ENCODE peak calls at places on chromosomes 16 and 17, in nine cellular contexts. H is activated T-cell treated with anti-CD3 and anti-CD28 coated beads, Interleukin-2, amount 50 U/mL, for 1 hour; N is esophagus squamous epithelium; G is ELR; O is RPMI8226; Y is stimulated activated CD4-positive, alpha-beta T cell treated with anti-CD3 and anti-CD28 coated beads, Interleukin-1b, Interleukin-23, amount 100 ng/mL, for 24 hours; J is activated CD4-positive, alpha-beta T cell treated with anti-CD3 and anti-CD28 coated beads, Interleukin-2, amount 50 U/mL, for 1 hour; Q is COR-L47; E is tibial artery. C is an unnamed sample.
A peak's percentile ranks its signal among the peaks of the same experiment; 100 is the strongest.

GRCh38 chr17:63698886-63699637 is 863 bp downstream of the LIMD2 start:
- DNase-seq in N (peak; percentile 68), O (peak; percentile 45), Q (no peak), Y (peak; percentile 63), J (peak; percentile 86), G (peak; percentile 42), H (peak; percentile 83), E (peak; percentile 76), C (no peak)

GRCh38 chr17:16407911-16408588 is 7.3 kb upstream of the TRPV2 start:
- DNase-seq in G (peak; percentile 43), O (peak; percentile 91), J (no peak), N (no peak), H (no peak), E (peak; percentile 81), Y (no peak), Q (peak; percentile 16), C (no peak)

GRCh38 chr16:1351582-1352362 is at the start of the genes GNPTG and TSR3:
- DNase-seq in G (peak; percentile 87), H (peak; percentile 87), O (peak; percentile 97), J (peak; percentile 79), N (peak; percentile 21), Y (peak; percentile 76), Q (peak; percentile 79), E (peak; percentile 90), C (no peak)

GRCh38 chr16:56357291-56357764 is 68.0 kb downstream of the AMFR start:
- DNase-seq in Q (no peak), N (no peak), O (no peak), H (peak; percentile 22), Y (no peak), E (peak; percentile 64), J (no peak), G (peak; percentile 73), C (no peak)

GRCh38 chr16:67535201-67535600 is 6.6 kb downstream of the RIPOR1 start:
- DNase-seq in Q (no peak), N (no peak), Y (no peak), O (no peak), J (no peak), E (no peak), H (no peak), G (no peak), C (no peak)

GRCh38 chr17:82019905-82020873 is 2.5 kb downstream of the CENPX start:
- DNase-seq in G (peak; percentile 70), E (no peak), J (peak; percentile 60), O (peak; percentile 65), N (no peak), Y (peak; percentile 57), Q (peak; percentile 34), H (peak; percentile 70), C (no peak)

GRCh38 chr17:63024716-63025115 is 58.7 kb downstream of the TANC2 start:
- DNase-seq in Q (no peak), G (peak; percentile 31), N (no peak), O (no peak), J (no peak), H (no peak), Y (no peak), E (no peak), C (no peak)

GRCh38 chr17:82028966-82029365 is 2.5 kb upstream of the RAC3 start:
- DNase-seq in Q (no peak), Y (no peak), H (no peak), J (no peak), E (no peak), G (no peak), O (no peak), N (no peak), C (no peak)

GRCh38 chr16:88473666-88474534 is 20.8 kb downstream of the ZFPM1 start:
- DNase-seq in H (no peak), Q (no peak), G (no peak), E (no peak), N (no peak), O (no peak), J (no peak), Y (no peak), C (no peak)

GRCh38 chr16:23398987-23399805 is 53.8 kb downstream of the COG7 start:
- DNase-seq in J (no peak), E (peak; percentile 39), Q (no peak), G (no peak), Y (no peak), N (no peak), O (no peak), H (no peak), C (peak; percentile 64)

GRCh38 chr17:1107777-1108559 is 71.8 kb downstream of the ABR start:
- DNase-seq in Q (no peak), G (peak; percentile 21), E (peak; percentile 90), H (peak; percentile 34), O (no peak), J (no peak), N (no peak), Y (no peak), C (no peak)

GRCh38 chr16:51268237-51268636 is 117.2 kb upstream of the SALL1 start:
- DNase-seq in N (no peak), Y (no peak), H (no peak), J (no peak), Q (no peak), G (no peak), O (no peak), E (no peak), C (no peak)

GRCh38 chr17:43169561-43170139 is 1.4 kb upstream of the NBR1 start:
- DNase-seq in H (no peak), E (peak; percentile 71), Q (no peak), N (no peak), O (peak; percentile 61), Y (no peak), G (peak; percentile 62), J (peak; percentile 6), C (no peak)